ENCODE peak calls at places on chromosome 11, in four cellular contexts. One of them, this sample, is unnamed. For H3K27me3, the result is how much of the 10 kb centered on the place peaks cover.

GRCh38 chr11:44566559-44566949 is 1.1 kb downstream of the CD82 start:
- DNase-seq in HepG2: no peak
- DNase-seq in HCT116: no peak
- DNase-seq in K562: no peak
- DNase-seq in this sample: no peak

GRCh38 chr11:72684236-72684912 is 10.2 kb upstream of the PDE2A start:
- DNase-seq in HCT116: peak
- DNase-seq in HepG2: peak
- DNase-seq in K562: peak
- DNase-seq in this sample: peak

GRCh38 chr11:121890377-121890776 is 225.6 kb downstream of the BLID start:
- DNase-seq in K562: no peak
- DNase-seq in HepG2: no peak
- DNase-seq in HCT116: no peak
- DNase-seq in this sample: no peak

GRCh38 chr11:96168623-96169022 is 174.4 kb downstream of the MAML2 start:
- DNase-seq in K562: no peak
- DNase-seq in HCT116: no peak
- DNase-seq in HepG2: no peak
- DNase-seq in this sample: no peak

GRCh38 chr11:76265771-76266241 is 59.5 kb upstream of the WNT11 start:
- DNase-seq in HepG2: no peak
- DNase-seq in HCT116: no peak
- DNase-seq in K562: no peak
- DNase-seq in this sample: no peak

GRCh38 chr11:58845342-58845741 is 838 bp upstream of the GLYATL2 start:
- DNase-seq in K562: no peak
- DNase-seq in HepG2: no peak
- DNase-seq in HCT116: no peak
- DNase-seq in this sample: no peak

GRCh38 chr11:8917157-8917820 is 6.3 kb downstream of the AKIP1 start:
- DNase-seq in HepG2: peak
- DNase-seq in K562: no peak
- DNase-seq in HCT116: no peak
- DNase-seq in this sample: no peak

GRCh38 chr11:118060879-118061278 is 16.0 kb upstream of the TMPRSS4 start:
- DNase-seq in HCT116: no peak
- DNase-seq in HepG2: no peak
- DNase-seq in K562: peak
- DNase-seq in this sample: no peak

GRCh38 chr11:57432714-57433163 is 5.8 kb upstream of the SLC43A3 start:
- DNase-seq in HCT116: no peak
- DNase-seq in K562: peak
- DNase-seq in HepG2: no peak
- DNase-seq in this sample: no peak

GRCh38 chr11:6319001-6319878 is 1.1 kb downstream of the CAVIN3 start:
- DNase-seq in HCT116: no peak
- DNase-seq in K562: no peak
- DNase-seq in HepG2: no peak
- DNase-seq in this sample: peak

GRCh38 chr11:84480151-84480550 is 1147.0 kb downstream of the DLG2 start:
- DNase-seq in HepG2: no peak
- DNase-seq in K562: no peak
- DNase-seq in HCT116: no peak
- DNase-seq in this sample: no peak

GRCh38 chr11:22878604-22879003 is 18.3 kb upstream of the CCDC179 start:
- DNase-seq in K562: no peak
- DNase-seq in HCT116: no peak
- DNase-seq in HepG2: no peak
- DNase-seq in this sample: no peak

GRCh38 chr11:71182791-71183556 is 69.4 kb downstream of the SHANK2 start:
- DNase-seq in HepG2: no peak
- DNase-seq in K562: no peak
- DNase-seq in HCT116: no peak
- DNase-seq in this sample: no peak

GRCh38 chr11:114059984-114060401 is 482 bp downstream of the ZBTB16 start:
- DNase-seq in HCT116: no peak
- DNase-seq in K562: peak
- DNase-seq in HepG2: no peak
- DNase-seq in this sample: no peak

GRCh38 chr11:120126543-120126942 is 11.4 kb downstream of the TRIM29 start:
- DNase-seq in K562: peak
- DNase-seq in HCT116: no peak
- DNase-seq in HepG2: no peak
- DNase-seq in this sample: no peak

GRCh38 chr11:9571766-9572120 is 1.7 kb upstream of the WEE1 start:
- DNase-seq in HCT116: no peak
- DNase-seq in HepG2: no peak
- DNase-seq in K562: no peak
- DNase-seq in this sample: no peak

GRCh38 chr11:3836903-3837302 is 3.9 kb downstream of the RHOG start:
- DNase-seq in HCT116: no peak
- DNase-seq in K562: peak
- DNase-seq in HepG2: no peak
- DNase-seq in this sample: no peak

GRCh38 chr11:127950162-127950561 is 637.2 kb downstream of the ETS1 start:
- DNase-seq in HCT116: no peak
- DNase-seq in HepG2: no peak
- DNase-seq in K562: no peak
- DNase-seq in this sample: no peak

GRCh38 chr11:66365711-66366619 is 5.6 kb downstream of the SLC29A2 start:
- DNase-seq in HCT116: no peak
- DNase-seq in K562: peak
- DNase-seq in HepG2: no peak
- DNase-seq in this sample: no peak

GRCh38 chr11:61533039-61533375 is 24.5 kb downstream of the LRRC10B start:
- DNase-seq in HCT116: no peak
- DNase-seq in K562: no peak
- DNase-seq in HepG2: no peak
- DNase-seq in this sample: no peak
- H3K27me3 ChIP-seq in HCT116: under half
- H3K27me3 ChIP-seq in K562: under half
- H3K27me3 ChIP-seq in HepG2: under half
- H3K27me3 ChIP-seq in this sample: under half

GRCh38 chr11:134689886-134690285 is 277.8 kb upstream of the B3GAT1 start:
- DNase-seq in K562: no peak
- DNase-seq in HepG2: no peak
- DNase-seq in HCT116: no peak
- DNase-seq in this sample: no peak
- TF ChIP-seq TCF7L2 in K562: no peak
- TF ChIP-seq TCF7L2 in HepG2: no peak
- TF ChIP-seq TCF7L2 in HCT116: no peak
- TF ChIP-seq TCF7L2 in this sample: no peak

DNA sequence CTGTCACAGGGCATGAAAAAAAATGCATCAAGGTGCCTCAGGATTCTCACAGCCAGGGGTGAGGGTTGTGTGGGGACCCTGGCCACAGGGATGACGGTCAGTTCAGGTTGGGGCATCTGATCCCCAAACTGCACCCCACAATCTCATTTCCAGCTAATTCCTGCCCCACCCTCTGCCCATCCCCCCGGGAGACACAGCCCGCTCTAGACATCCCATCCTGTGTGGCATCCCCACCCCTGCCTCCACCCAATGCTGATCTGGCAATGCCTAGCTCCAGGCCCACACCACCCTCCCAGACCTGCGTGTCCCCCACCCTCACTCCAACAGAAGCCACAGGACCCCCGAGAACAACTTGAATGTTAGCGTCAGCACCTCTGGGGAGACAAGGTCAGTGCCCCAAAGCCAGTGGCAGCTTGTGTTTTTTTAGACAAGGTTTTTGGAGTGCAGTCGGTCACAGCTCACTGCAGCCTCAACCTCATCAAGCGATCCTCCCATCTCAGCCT is 25.3 kb downstream of the TSPAN4 start:
- DNase-seq in HepG2: no peak
- DNase-seq in K562: no peak
- DNase-seq in HCT116: no peak
- DNase-seq in this sample: no peak
- TF ChIP-seq POLR2AphosphoS5 in HepG2: peak
- TF ChIP-seq POLR2AphosphoS5 in K562: no peak
- TF ChIP-seq POLR2AphosphoS5 in HCT116: no peak
- TF ChIP-seq POLR2AphosphoS5 in this sample: peak

GRCh38 chr11:2273771-2274170 is 3.4 kb upstream of the ASCL2 start:
- DNase-seq in HCT116: no peak
- DNase-seq in K562: no peak
- DNase-seq in HepG2: no peak
- DNase-seq in this sample: no peak
- H3K27me3 ChIP-seq in HCT116: under half
- H3K27me3 ChIP-seq in K562: under half
- H3K27me3 ChIP-seq in HepG2: under half
- H3K27me3 ChIP-seq in this sample: under half

DNA sequence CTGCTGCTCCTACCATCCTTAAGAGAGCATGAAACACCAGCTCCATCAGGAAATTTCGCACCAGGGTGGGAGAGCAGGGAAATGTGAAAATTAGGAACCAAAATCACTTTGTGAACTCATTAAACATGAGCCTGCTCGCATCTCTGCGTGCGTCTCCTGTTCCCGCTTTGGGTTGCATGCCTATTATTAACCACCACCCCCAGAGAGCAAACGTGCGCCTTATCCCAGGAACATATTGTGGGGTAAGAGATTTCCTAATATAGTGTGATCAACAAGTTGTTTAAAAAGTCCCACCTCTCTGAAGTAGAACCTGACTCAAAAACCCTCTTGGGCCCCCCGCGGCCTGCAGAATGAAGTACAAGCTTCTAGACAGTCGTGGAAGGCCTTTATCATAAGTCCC is 115.0 kb downstream of the TENM4 start:
- DNase-seq in K562: no peak
- DNase-seq in HepG2: no peak
- DNase-seq in HCT116: no peak
- DNase-seq in this sample: no peak
- TF ChIP-seq TCF7L2 in K562: no peak
- TF ChIP-seq TCF7L2 in HepG2: no peak
- TF ChIP-seq TCF7L2 in HCT116: no peak
- TF ChIP-seq TCF7L2 in this sample: no peak

GRCh38 chr11:38990139-38990538 is 2392.1 kb upstream of the RAG2 start:
- DNase-seq in HepG2: no peak
- DNase-seq in K562: no peak
- DNase-seq in HCT116: no peak
- DNase-seq in this sample: no peak

GRCh38 chr11:38990841-38991240 is 2392.8 kb upstream of the RAG2 start:
- DNase-seq in K562: no peak
- DNase-seq in HepG2: no peak
- DNase-seq in HCT116: no peak
- DNase-seq in this sample: no peak

GRCh38 chr11:38988908-38989307 is 2390.9 kb upstream of the RAG2 start:
- DNase-seq in HepG2: no peak
- DNase-seq in HCT116: no peak
- DNase-seq in K562: no peak
- DNase-seq in this sample: no peak
- TF ChIP-seq POLR2AphosphoS5 in HepG2: no peak
- TF ChIP-seq POLR2AphosphoS5 in HCT116: no peak
- TF ChIP-seq POLR2AphosphoS5 in K562: no peak
- TF ChIP-seq POLR2AphosphoS5 in this sample: no peak

DNA sequence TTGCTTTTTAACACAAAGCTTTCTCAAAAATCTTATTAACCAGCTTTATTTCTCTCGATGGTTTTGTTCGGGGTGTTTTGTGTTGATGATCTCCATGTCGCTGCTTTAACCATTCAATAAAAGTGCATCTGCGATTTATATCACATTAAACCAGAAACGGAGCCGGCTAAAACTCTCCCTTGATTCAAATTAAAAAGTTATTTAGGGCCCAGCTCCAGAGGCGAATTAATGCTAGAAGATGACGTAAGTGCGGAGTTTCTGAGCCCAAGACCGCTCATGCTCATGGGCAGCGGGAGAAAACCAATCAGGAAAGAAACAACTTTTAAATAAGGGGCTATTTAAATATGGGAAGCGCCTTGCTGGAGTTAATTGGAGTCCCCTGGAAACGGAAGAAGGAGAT is 1.6 kb upstream of the DBX1 start:
- DNase-seq in HepG2: no peak
- DNase-seq in HCT116: no peak
- DNase-seq in K562: no peak
- DNase-seq in this sample: no peak
- H3K27me3 ChIP-seq in HepG2: under half
- H3K27me3 ChIP-seq in HCT116: under half
- H3K27me3 ChIP-seq in K562: half or more
- H3K27me3 ChIP-seq in this sample: under half

DNA sequence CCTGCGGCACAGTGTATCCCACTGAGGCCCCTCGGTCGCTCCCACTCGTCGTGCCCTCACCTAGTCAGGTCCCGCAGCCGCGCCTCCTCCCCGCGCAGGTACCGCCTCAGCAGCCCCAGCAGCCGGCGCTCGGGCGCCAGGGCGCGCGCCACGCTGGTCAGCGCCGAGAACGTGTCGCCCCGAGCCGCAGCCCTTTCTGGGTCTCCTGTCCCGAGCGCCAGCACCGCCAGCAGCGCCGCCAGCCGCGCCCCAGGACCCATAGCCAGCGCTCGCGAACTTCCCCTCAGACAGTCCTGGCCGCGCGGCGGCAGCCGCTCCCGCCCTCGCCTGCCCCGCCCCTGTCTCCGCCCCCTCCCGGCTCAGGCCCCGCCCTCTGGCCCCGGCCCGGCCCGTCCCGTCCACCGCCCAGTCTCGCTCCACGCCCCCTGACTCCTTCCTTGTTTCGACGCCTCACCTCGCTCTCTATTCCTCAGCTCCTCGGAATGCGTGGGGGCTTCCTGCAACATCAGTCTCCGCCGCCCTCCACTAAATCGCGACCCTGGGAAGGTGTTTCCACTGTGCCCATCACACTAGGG is at the start of gene P4HA3:
- DNase-seq in K562: peak
- DNase-seq in HCT116: peak
- DNase-seq in HepG2: peak
- DNase-seq in this sample: no peak
- TF ChIP-seq TCF7L2 in K562: no peak
- TF ChIP-seq TCF7L2 in HCT116: no peak
- TF ChIP-seq TCF7L2 in HepG2: no peak
- TF ChIP-seq TCF7L2 in this sample: no peak

DNA sequence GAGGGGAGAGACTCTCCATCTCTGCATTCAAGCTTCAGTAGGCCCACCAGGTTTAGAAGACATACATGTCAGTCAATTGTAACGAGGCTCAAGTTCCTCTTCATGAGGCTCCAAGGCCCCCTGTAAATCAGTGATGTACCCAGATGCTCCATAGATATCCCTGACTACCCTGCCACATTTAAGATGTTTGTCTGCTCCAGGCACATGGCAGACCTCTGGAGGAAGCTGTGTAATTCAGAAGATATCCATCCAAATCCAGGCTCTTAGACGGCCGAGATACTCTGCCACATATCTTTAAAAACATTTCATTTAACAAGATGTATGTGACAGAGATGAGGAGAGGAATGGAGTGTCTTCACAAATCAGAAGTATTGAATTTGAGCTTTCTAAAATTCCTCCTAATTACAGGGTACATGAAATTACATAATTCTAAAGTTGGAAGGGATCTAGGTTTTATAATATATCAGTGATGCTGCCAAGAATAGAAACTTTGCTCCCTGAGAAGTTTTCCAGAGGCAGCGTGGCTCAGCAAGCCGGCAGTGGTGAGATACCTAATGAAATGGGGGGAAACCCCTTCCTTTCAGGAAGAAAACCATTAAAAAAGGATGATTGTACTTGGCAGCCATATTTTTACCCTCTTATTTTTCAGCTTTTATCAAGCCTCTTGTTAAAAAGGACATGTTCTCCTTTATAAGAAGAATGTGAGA is 8.8 kb upstream of the ME3 start:
- DNase-seq in HepG2: no peak
- DNase-seq in HCT116: no peak
- DNase-seq in K562: no peak
- DNase-seq in this sample: no peak
- TF ChIP-seq POLR2AphosphoS5 in HepG2: no peak
- TF ChIP-seq POLR2AphosphoS5 in HCT116: no peak
- TF ChIP-seq POLR2AphosphoS5 in K562: no peak
- TF ChIP-seq POLR2AphosphoS5 in this sample: no peak